ENCODE peak calls at places on chromosome 15, in four cellular contexts. One of them, this sample, is unnamed.

GRCh38 chr15:71683401-71684274 is 126.7 kb upstream of the NR2E3 start:
- DNase-seq in nephron progenitor cell: no peak
- DNase-seq in activated CD8-positive, alpha-beta memory T cell treated with anti-CD3 and anti-CD28 coated beads, Interleukin-2, amount 10 ng/mL, durations not matched to agents 7 days and 5 days: no peak
- DNase-seq in HEK293T: no peak
- DNase-seq in this sample: no peak

GRCh38 chr15:90869601-90870353 is 1.4 kb downstream of the FURIN start:
- DNase-seq in nephron progenitor cell: peak
- DNase-seq in activated CD8-positive, alpha-beta memory T cell treated with anti-CD3 and anti-CD28 coated beads, Interleukin-2, amount 10 ng/mL, durations not matched to agents 7 days and 5 days: peak
- DNase-seq in HEK293T: no peak
- DNase-seq in this sample: no peak

GRCh38 chr15:55829826-55830225 is 86.9 kb upstream of the PRTG start:
- DNase-seq in nephron progenitor cell: no peak
- DNase-seq in activated CD8-positive, alpha-beta memory T cell treated with anti-CD3 and anti-CD28 coated beads, Interleukin-2, amount 10 ng/mL, durations not matched to agents 7 days and 5 days: peak
- DNase-seq in HEK293T: no peak
- DNase-seq in this sample: no peak

GRCh38 chr15:77525907-77526581 is 105.4 kb downstream of the HMG20A start:
- DNase-seq in nephron progenitor cell: no peak
- DNase-seq in activated CD8-positive, alpha-beta memory T cell treated with anti-CD3 and anti-CD28 coated beads, Interleukin-2, amount 10 ng/mL, durations not matched to agents 7 days and 5 days: no peak
- DNase-seq in HEK293T: no peak
- DNase-seq in this sample: no peak

GRCh38 chr15:70428211-70428822 is 330.6 kb upstream of the TLE3 start:
- DNase-seq in nephron progenitor cell: no peak
- DNase-seq in activated CD8-positive, alpha-beta memory T cell treated with anti-CD3 and anti-CD28 coated beads, Interleukin-2, amount 10 ng/mL, durations not matched to agents 7 days and 5 days: no peak
- DNase-seq in HEK293T: no peak
- DNase-seq in this sample: no peak

GRCh38 chr15:23570466-23570865 is 5.0 kb downstream of the MKRN3 start:
- DNase-seq in nephron progenitor cell: no peak
- DNase-seq in activated CD8-positive, alpha-beta memory T cell treated with anti-CD3 and anti-CD28 coated beads, Interleukin-2, amount 10 ng/mL, durations not matched to agents 7 days and 5 days: no peak
- DNase-seq in HEK293T: no peak
- DNase-seq in this sample: no peak

GRCh38 chr15:45155739-45156138 is 25.9 kb downstream of the DUOX1 start:
- DNase-seq in nephron progenitor cell: no peak
- DNase-seq in activated CD8-positive, alpha-beta memory T cell treated with anti-CD3 and anti-CD28 coated beads, Interleukin-2, amount 10 ng/mL, durations not matched to agents 7 days and 5 days: no peak
- DNase-seq in HEK293T: no peak
- DNase-seq in this sample: no peak

GRCh38 chr15:30985081-30985531 is 6.3 kb downstream of the MTMR10 start:
- DNase-seq in nephron progenitor cell: peak
- DNase-seq in activated CD8-positive, alpha-beta memory T cell treated with anti-CD3 and anti-CD28 coated beads, Interleukin-2, amount 10 ng/mL, durations not matched to agents 7 days and 5 days: no peak
- DNase-seq in HEK293T: no peak
- DNase-seq in this sample: peak

GRCh38 chr15:31389576-31389975 is 62.9 kb downstream of the KLF13 start:
- DNase-seq in nephron progenitor cell: no peak
- DNase-seq in activated CD8-positive, alpha-beta memory T cell treated with anti-CD3 and anti-CD28 coated beads, Interleukin-2, amount 10 ng/mL, durations not matched to agents 7 days and 5 days: peak
- DNase-seq in HEK293T: no peak
- DNase-seq in this sample: no peak

GRCh38 chr15:71080705-71081104 is 34.6 kb upstream of the THSD4 start:
- DNase-seq in nephron progenitor cell: no peak
- DNase-seq in activated CD8-positive, alpha-beta memory T cell treated with anti-CD3 and anti-CD28 coated beads, Interleukin-2, amount 10 ng/mL, durations not matched to agents 7 days and 5 days: no peak
- DNase-seq in HEK293T: no peak
- DNase-seq in this sample: no peak

GRCh38 chr15:97200161-97200560 is 760.3 kb upstream of the ARRDC4 start:
- DNase-seq in nephron progenitor cell: no peak
- DNase-seq in activated CD8-positive, alpha-beta memory T cell treated with anti-CD3 and anti-CD28 coated beads, Interleukin-2, amount 10 ng/mL, durations not matched to agents 7 days and 5 days: no peak
- DNase-seq in HEK293T: no peak
- DNase-seq in this sample: no peak

GRCh38 chr15:98763179-98763578 is 114.8 kb downstream of the IGF1R start:
- DNase-seq in nephron progenitor cell: no peak
- DNase-seq in activated CD8-positive, alpha-beta memory T cell treated with anti-CD3 and anti-CD28 coated beads, Interleukin-2, amount 10 ng/mL, durations not matched to agents 7 days and 5 days: no peak
- DNase-seq in HEK293T: no peak
- DNase-seq in this sample: no peak

GRCh38 chr15:88744548-88745020 is 58.7 kb upstream of the ACAN start:
- DNase-seq in nephron progenitor cell: no peak
- DNase-seq in activated CD8-positive, alpha-beta memory T cell treated with anti-CD3 and anti-CD28 coated beads, Interleukin-2, amount 10 ng/mL, durations not matched to agents 7 days and 5 days: no peak
- DNase-seq in HEK293T: no peak
- DNase-seq in this sample: no peak

GRCh38 chr15:28140062-28140461 is 40.9 kb upstream of the OCA2 start:
- DNase-seq in nephron progenitor cell: no peak
- DNase-seq in activated CD8-positive, alpha-beta memory T cell treated with anti-CD3 and anti-CD28 coated beads, Interleukin-2, amount 10 ng/mL, durations not matched to agents 7 days and 5 days: no peak
- DNase-seq in HEK293T: no peak
- DNase-seq in this sample: no peak

GRCh38 chr15:52924641-52925040 is 134.5 kb upstream of the ONECUT1 start:
- DNase-seq in nephron progenitor cell: no peak
- DNase-seq in activated CD8-positive, alpha-beta memory T cell treated with anti-CD3 and anti-CD28 coated beads, Interleukin-2, amount 10 ng/mL, durations not matched to agents 7 days and 5 days: no peak
- DNase-seq in HEK293T: no peak
- DNase-seq in this sample: no peak

GRCh38 chr15:83064859-83065258 is 2.2 kb downstream of the BTBD1 start:
- DNase-seq in nephron progenitor cell: no peak
- DNase-seq in activated CD8-positive, alpha-beta memory T cell treated with anti-CD3 and anti-CD28 coated beads, Interleukin-2, amount 10 ng/mL, durations not matched to agents 7 days and 5 days: no peak
- DNase-seq in HEK293T: no peak
- DNase-seq in this sample: no peak

GRCh38 chr15:42688301-42688700 is 48.6 kb downstream of the CDAN1 start:
- DNase-seq in nephron progenitor cell: no peak
- DNase-seq in activated CD8-positive, alpha-beta memory T cell treated with anti-CD3 and anti-CD28 coated beads, Interleukin-2, amount 10 ng/mL, durations not matched to agents 7 days and 5 days: no peak
- DNase-seq in HEK293T: no peak
- DNase-seq in this sample: no peak

GRCh38 chr15:78265752-78266224 is 1.4 kb downstream of the DNAJA4 start:
- DNase-seq in nephron progenitor cell: no peak
- DNase-seq in activated CD8-positive, alpha-beta memory T cell treated with anti-CD3 and anti-CD28 coated beads, Interleukin-2, amount 10 ng/mL, durations not matched to agents 7 days and 5 days: no peak
- DNase-seq in HEK293T: no peak
- DNase-seq in this sample: no peak

GRCh38 chr15:40160689-40161688 is at the start of gene BUB1B:
- DNase-seq in nephron progenitor cell: peak
- DNase-seq in activated CD8-positive, alpha-beta memory T cell treated with anti-CD3 and anti-CD28 coated beads, Interleukin-2, amount 10 ng/mL, durations not matched to agents 7 days and 5 days: peak
- DNase-seq in HEK293T: peak
- DNase-seq in this sample: peak

GRCh38 chr15:39594764-39595620 is 14.1 kb downstream of the THBS1 start:
- DNase-seq in nephron progenitor cell: no peak
- DNase-seq in activated CD8-positive, alpha-beta memory T cell treated with anti-CD3 and anti-CD28 coated beads, Interleukin-2, amount 10 ng/mL, durations not matched to agents 7 days and 5 days: no peak
- DNase-seq in HEK293T: no peak
- DNase-seq in this sample: no peak

GRCh38 chr15:80565398-80565797 is 129.7 kb upstream of the ABHD17C start:
- DNase-seq in nephron progenitor cell: no peak
- DNase-seq in activated CD8-positive, alpha-beta memory T cell treated with anti-CD3 and anti-CD28 coated beads, Interleukin-2, amount 10 ng/mL, durations not matched to agents 7 days and 5 days: no peak
- DNase-seq in HEK293T: no peak
- DNase-seq in this sample: no peak

GRCh38 chr15:87703238-87704111 is 553.1 kb downstream of the NTRK3 start:
- DNase-seq in nephron progenitor cell: no peak
- DNase-seq in activated CD8-positive, alpha-beta memory T cell treated with anti-CD3 and anti-CD28 coated beads, Interleukin-2, amount 10 ng/mL, durations not matched to agents 7 days and 5 days: no peak
- DNase-seq in HEK293T: no peak
- DNase-seq in this sample: no peak

GRCh38 chr15:60074181-60074885 is 70.2 kb downstream of the FOXB1 start:
- DNase-seq in nephron progenitor cell: peak
- DNase-seq in activated CD8-positive, alpha-beta memory T cell treated with anti-CD3 and anti-CD28 coated beads, Interleukin-2, amount 10 ng/mL, durations not matched to agents 7 days and 5 days: no peak
- DNase-seq in HEK293T: peak
- DNase-seq in this sample: no peak

GRCh38 chr15:32717290-32718081 is at the start of gene GREM1:
- DNase-seq in nephron progenitor cell: peak
- DNase-seq in activated CD8-positive, alpha-beta memory T cell treated with anti-CD3 and anti-CD28 coated beads, Interleukin-2, amount 10 ng/mL, durations not matched to agents 7 days and 5 days: no peak
- DNase-seq in HEK293T: no peak
- DNase-seq in this sample: peak

GRCh38 chr15:62068071-62068786 is 1.5 kb downstream of the C2CD4A start:
- DNase-seq in nephron progenitor cell: peak
- DNase-seq in activated CD8-positive, alpha-beta memory T cell treated with anti-CD3 and anti-CD28 coated beads, Interleukin-2, amount 10 ng/mL, durations not matched to agents 7 days and 5 days: no peak
- DNase-seq in HEK293T: peak
- DNase-seq in this sample: no peak

GRCh38 chr15:82540984-82541431 is 751 bp upstream of the RPS17 start:
- DNase-seq in nephron progenitor cell: no peak
- DNase-seq in activated CD8-positive, alpha-beta memory T cell treated with anti-CD3 and anti-CD28 coated beads, Interleukin-2, amount 10 ng/mL, durations not matched to agents 7 days and 5 days: no peak
- DNase-seq in HEK293T: peak
- DNase-seq in this sample: no peak

GRCh38 chr15:66102563-66103292 is 150.8 kb downstream of the MEGF11 start:
- DNase-seq in nephron progenitor cell: no peak
- DNase-seq in activated CD8-positive, alpha-beta memory T cell treated with anti-CD3 and anti-CD28 coated beads, Interleukin-2, amount 10 ng/mL, durations not matched to agents 7 days and 5 days: no peak
- DNase-seq in HEK293T: no peak
- DNase-seq in this sample: no peak

GRCh38 chr15:58438956-58439355 is 7.2 kb downstream of the LIPC start:
- DNase-seq in nephron progenitor cell: peak
- DNase-seq in activated CD8-positive, alpha-beta memory T cell treated with anti-CD3 and anti-CD28 coated beads, Interleukin-2, amount 10 ng/mL, durations not matched to agents 7 days and 5 days: peak
- DNase-seq in HEK293T: peak
- DNase-seq in this sample: no peak

GRCh38 chr15:61449306-61449705 is 220.2 kb upstream of the RORA start:
- DNase-seq in nephron progenitor cell: no peak
- DNase-seq in activated CD8-positive, alpha-beta memory T cell treated with anti-CD3 and anti-CD28 coated beads, Interleukin-2, amount 10 ng/mL, durations not matched to agents 7 days and 5 days: no peak
- DNase-seq in HEK293T: no peak
- DNase-seq in this sample: no peak

GRCh38 chr15:41919954-41920538 is 26.2 kb upstream of the SPTBN5 start:
- DNase-seq in nephron progenitor cell: peak
- DNase-seq in activated CD8-positive, alpha-beta memory T cell treated with anti-CD3 and anti-CD28 coated beads, Interleukin-2, amount 10 ng/mL, durations not matched to agents 7 days and 5 days: no peak
- DNase-seq in HEK293T: no peak
- DNase-seq in this sample: peak

GRCh38 chr15:23073890-23074631 is 34.7 kb upstream of the TUBGCP5 start:
- DNase-seq in nephron progenitor cell: no peak
- DNase-seq in activated CD8-positive, alpha-beta memory T cell treated with anti-CD3 and anti-CD28 coated beads, Interleukin-2, amount 10 ng/mL, durations not matched to agents 7 days and 5 days: no peak
- DNase-seq in HEK293T: no peak
- DNase-seq in this sample: no peak

GRCh38 chr15:68821898-68822380 is 1.2 kb upstream of the ANP32A start:
- DNase-seq in nephron progenitor cell: no peak
- DNase-seq in activated CD8-positive, alpha-beta memory T cell treated with anti-CD3 and anti-CD28 coated beads, Interleukin-2, amount 10 ng/mL, durations not matched to agents 7 days and 5 days: peak
- DNase-seq in HEK293T: no peak
- DNase-seq in this sample: no peak

GRCh38 chr15:98321916-98322315 is 326.4 kb upstream of the IGF1R start:
- DNase-seq in nephron progenitor cell: peak
- DNase-seq in activated CD8-positive, alpha-beta memory T cell treated with anti-CD3 and anti-CD28 coated beads, Interleukin-2, amount 10 ng/mL, durations not matched to agents 7 days and 5 days: no peak
- DNase-seq in HEK293T: no peak
- DNase-seq in this sample: no peak